ENCODE peak calls at places on chromosomes 7 and 10, in eight cellular contexts. V, C, Z, U, O, J, M and G are unnamed samples.

GRCh38 chr7:25303380-25304321 is 75.4 kb upstream of the NPVF start:
- DNase-seq in V (no peak), C (no peak), Z (no peak), U (no peak), O (no peak), J (no peak), M (no peak), G (no peak)

GRCh38 chr10:29841724-29842649 is 207.2 kb upstream of the SVIL start:
- DNase-seq in V (no peak), C (peak; percentile 81), Z (no peak), U (peak; percentile 71), O (no peak), J (no peak), M (no peak), G (peak; percentile 80)

GRCh38 chr10:121154846-121155245 is 303.7 kb downstream of the WDR11 start:
- DNase-seq in V (peak; percentile 91), C (peak; percentile 51), Z (no peak), U (no peak), O (no peak), J (no peak), M (peak; percentile 41), G (no peak)

GRCh38 chr10:31099664-31100063 is 68.0 kb upstream of the ZNF438 start:
- DNase-seq in V (no peak), C (no peak), Z (no peak), U (no peak), O (no peak), J (no peak), M (peak; percentile 67), G (no peak)

GRCh38 chr10:123614888-123615287 is 51.3 kb upstream of the GPR26 start:
- DNase-seq in V (peak; percentile 6), C (no peak), Z (peak; percentile 6), U (peak; percentile 70), O (peak; percentile 85), J (peak; percentile 40), M (peak; percentile 70), G (no peak)

GRCh38 chr7:23691320-23691719 is 11.3 kb downstream of the FAM221A start:
- DNase-seq in V (no peak), C (no peak), Z (no peak), U (no peak), O (no peak), J (no peak), M (no peak), G (no peak)

GRCh38 chr7:128031901-128032604 is 816 bp upstream of the LRRC4 start:
- DNase-seq in V (peak; percentile 41), C (peak; percentile 43), Z (peak; percentile 8), U (peak; percentile 58), O (no peak), J (no peak), M (no peak), G (peak; percentile 74)

GRCh38 chr7:2698581-2699288 is 10.7 kb downstream of the AMZ1 start:
- DNase-seq in V (no peak), C (no peak), Z (peak; percentile 13), U (no peak), O (no peak), J (no peak), M (no peak), G (no peak)